ENCODE peak calls at places on chromosomes 16 and 17, in five cellular contexts. V is endothelial cell, L is omental fat pad, N is stomach, U is MCF 10A. B is an unnamed sample.

GRCh38 chr17:27384721-27385120 is 71.5 kb upstream of the KSR1 start:
- DNase-seq in L (no peak), N (no peak), U (no peak), V (no peak), B (no peak)

GRCh38 chr16:11651796-11652195 is 16.5 kb upstream of the SNN start:
- DNase-seq in U (peak; percentile 56), L (no peak), V (no peak), N (no peak), B (no peak)

GRCh38 chr17:64091116-64091515 is 38.8 kb downstream of the ERN1 start:
- DNase-seq in U (no peak), N (no peak), V (no peak), L (no peak), B (no peak)

GRCh38 chr16:48318630-48319029 is 66.6 kb downstream of the SIAH1 start:
- DNase-seq in N (no peak), L (no peak), V (peak; percentile 43), U (no peak), B (no peak)

GRCh38 chr16:10964039-10964890 is 19.9 kb downstream of the CLEC16A start:
- DNase-seq in U (peak; percentile 79), L (peak; percentile 67), N (peak; percentile 87), V (peak; percentile 88), B (no peak)

GRCh38 chr16:87688876-87689815 is 76.6 kb downstream of the KLHDC4 start:
- DNase-seq in V (no peak), U (no peak), N (no peak), L (no peak), B (no peak)

GRCh38 chr16:287981-288920 is 5.3 kb downstream of the PDIA2 start:
- DNase-seq in U (no peak), V (no peak), L (no peak), N (no peak), B (no peak)

GRCh38 chr16:54400261-54400660 is 113.7 kb upstream of the IRX3 start:
- DNase-seq in U (no peak), N (no peak), L (no peak), V (no peak), B (no peak)

GRCh38 chr17:8629371-8630226 is 926 bp downstream of the MYH10 start:
- DNase-seq in U (peak; percentile 42), V (peak; percentile 47), N (no peak), L (no peak), B (no peak)

GRCh38 chr16:85387171-85387507 is 226.0 kb upstream of the GSE1 start:
- DNase-seq in U (no peak), L (no peak), V (no peak), N (no peak), B (no peak)

GRCh38 chr17:40559016-40559853 is 6.0 kb downstream of the CCR7 start:
- DNase-seq in U (no peak), V (no peak), L (no peak), N (peak; percentile 5), B (peak; percentile 83)

GRCh38 chr16:19843371-19843770 is 41.3 kb downstream of the GPRC5B start:
- DNase-seq in U (no peak), V (no peak), N (no peak), L (no peak), B (no peak)

GRCh38 chr16:23974223-23974622 is 138.4 kb downstream of the PRKCB start:
- DNase-seq in U (peak; percentile 35), L (no peak), N (no peak), V (peak; percentile 27), B (no peak)

GRCh38 chr17:2090804-2091534 is 36.1 kb downstream of the HIC1 start:
- DNase-seq in L (no peak), U (peak; percentile 54), N (no peak), V (peak; percentile 65), B (no peak)

GRCh38 chr17:28954886-28955285 is 3.6 kb upstream of the PHF12 start:
- DNase-seq in V (no peak), N (no peak), L (no peak), U (no peak), B (no peak)

GRCh38 chr16:20889625-20890275 is 10.4 kb downstream of the DCUN1D3 start:
- DNase-seq in N (no peak), U (no peak), L (no peak), V (no peak), B (no peak)

GRCh38 chr16:83907926-83908325 is 9.0 kb downstream of the MLYCD start:
- DNase-seq in N (no peak), V (no peak), L (no peak), U (no peak), B (no peak)

GRCh38 chr17:33753452-33753851 is 460.4 kb upstream of the ASIC2 start:
- DNase-seq in L (no peak), V (no peak), U (no peak), N (no peak), B (no peak)

GRCh38 chr16:86740817-86741799 is 162.8 kb downstream of the FOXL1 start:
- DNase-seq in V (peak; percentile 62), N (no peak), U (peak; percentile 27), L (no peak), B (no peak)

GRCh38 chr17:82949984-82950383 is 110.2 kb upstream of the ZNF750 start:
- DNase-seq in U (no peak), N (no peak), V (no peak), L (no peak), B (no peak)

GRCh38 chr16:83928341-83929055 is 24.5 kb upstream of the OSGIN1 start:
- DNase-seq in V (no peak), N (no peak), L (no peak), U (peak; percentile 73), B (no peak)

GRCh38 chr17:36921131-36921851 is 16.0 kb upstream of the LHX1 start:
- DNase-seq in N (peak; percentile 43), U (peak; percentile 95), V (no peak), L (no peak), B (no peak)

GRCh38 chr16:4500283-4500682 is 24.1 kb downstream of the HMOX2 start:
- DNase-seq in N (peak; percentile 47), V (no peak), L (no peak), U (peak; percentile 66), B (no peak)

GRCh38 chr17:81484195-81484979 is 28.2 kb downstream of the ACTG1 start:
- DNase-seq in V (peak; percentile 93), L (peak; percentile 72), N (peak; percentile 93), U (peak; percentile 70), B (peak; percentile 93)
- TF ChIP-seq CTCF in V (peak; percentile 99), L (no peak), N (no peak), U (peak; percentile 98), B (peak; percentile 100)

DNA sequence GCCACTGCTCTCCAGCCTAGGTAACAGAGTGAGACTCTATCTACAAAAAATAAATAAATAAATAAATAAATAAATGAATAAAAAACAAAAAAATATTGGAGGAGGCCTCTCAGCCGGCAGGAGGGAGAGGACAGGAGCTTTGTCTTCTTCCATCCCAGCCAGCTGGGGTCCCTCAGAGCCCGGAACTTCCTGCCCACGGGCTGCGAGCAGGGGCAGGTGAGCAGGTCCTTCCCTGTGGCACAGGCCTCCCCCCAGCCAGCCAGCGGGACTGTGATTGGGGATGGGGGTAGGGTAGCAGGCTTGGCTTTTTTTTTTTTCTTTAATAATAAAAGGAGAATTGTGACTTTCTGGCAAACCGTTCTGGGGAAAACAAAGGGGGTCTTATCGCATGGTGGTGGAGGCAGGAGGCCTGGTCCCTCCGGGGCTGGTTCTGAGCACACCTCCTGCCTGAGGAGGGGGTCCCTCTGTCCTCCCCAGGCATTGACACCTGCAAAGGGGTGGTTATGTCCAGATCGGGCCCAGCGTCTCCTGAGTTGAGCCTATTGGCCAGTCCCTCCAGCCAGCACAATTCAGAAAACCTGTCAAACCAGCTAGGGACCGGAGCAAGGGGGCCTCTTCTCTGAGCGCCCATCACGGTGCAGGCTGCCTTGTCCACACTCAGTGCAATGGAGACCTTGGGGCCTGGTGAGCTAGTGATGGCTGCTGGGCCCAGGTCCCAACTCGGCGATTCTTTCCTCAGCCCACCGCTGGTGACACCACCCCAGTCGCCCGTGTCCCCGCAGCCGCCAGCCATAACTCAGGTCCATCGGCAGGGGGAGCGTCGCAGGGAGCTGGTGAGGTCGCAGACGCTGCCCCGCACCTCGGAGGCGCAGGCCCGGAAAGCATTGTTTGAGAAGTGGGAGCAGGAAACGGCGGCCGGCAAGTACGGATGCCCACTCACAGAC is 10.3 kb downstream of the SMTNL2 start:
- DNase-seq in U (no peak), V (peak; percentile 69), N (peak; percentile 67), L (no peak), B (no peak)
- TF ChIP-seq CTCF in U (no peak), V (peak; percentile 48), N (no peak), L (no peak), B (no peak)

DNA sequence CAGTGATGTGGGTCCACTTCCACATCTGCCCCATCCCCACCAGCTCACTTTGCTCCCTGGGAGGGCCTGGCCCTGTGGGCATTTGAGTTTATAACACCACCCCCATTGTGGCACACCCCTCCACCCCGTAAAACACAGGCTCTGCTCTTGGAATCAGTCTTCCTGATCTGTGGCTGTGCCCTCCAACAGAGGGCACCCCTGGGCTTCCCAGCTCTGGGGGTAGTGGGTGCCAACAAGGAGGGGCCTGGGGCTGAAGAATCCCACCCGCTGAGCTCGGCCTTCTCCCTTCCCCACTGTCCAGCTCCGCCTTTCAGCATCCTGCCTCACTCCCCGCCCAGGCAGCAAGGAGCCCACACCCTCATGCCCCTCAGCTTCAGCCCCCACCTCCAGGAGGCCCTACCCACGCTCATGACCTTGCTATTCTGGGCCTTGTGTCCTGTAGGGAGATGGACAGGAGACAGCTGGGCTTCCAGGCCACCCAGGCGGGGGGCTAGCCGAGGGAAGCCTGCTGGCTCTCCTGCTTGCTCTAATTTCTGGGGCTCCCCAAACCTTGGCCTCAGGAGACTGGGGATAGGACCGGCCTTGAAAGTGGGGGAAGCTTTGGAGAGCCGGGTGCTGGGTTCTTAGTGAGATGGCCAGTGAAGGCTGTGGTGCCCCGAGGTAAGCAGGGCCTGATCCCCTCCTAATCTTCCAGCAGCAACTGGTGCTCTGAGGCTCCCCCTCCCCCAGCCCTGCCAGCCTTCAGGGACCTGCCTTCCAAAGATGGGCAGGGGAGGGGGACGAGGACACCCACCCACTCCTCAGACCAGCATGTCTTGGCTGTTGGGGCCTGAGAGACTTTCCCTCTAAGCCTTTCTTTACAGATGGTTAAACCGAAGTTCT is 2.9 kb upstream of the ATP2A1 start:
- DNase-seq in N (no peak), V (no peak), L (no peak), U (no peak), B (no peak)
- TF ChIP-seq CTCF in N (no peak), V (no peak), L (no peak), U (no peak), B (no peak)

DNA sequence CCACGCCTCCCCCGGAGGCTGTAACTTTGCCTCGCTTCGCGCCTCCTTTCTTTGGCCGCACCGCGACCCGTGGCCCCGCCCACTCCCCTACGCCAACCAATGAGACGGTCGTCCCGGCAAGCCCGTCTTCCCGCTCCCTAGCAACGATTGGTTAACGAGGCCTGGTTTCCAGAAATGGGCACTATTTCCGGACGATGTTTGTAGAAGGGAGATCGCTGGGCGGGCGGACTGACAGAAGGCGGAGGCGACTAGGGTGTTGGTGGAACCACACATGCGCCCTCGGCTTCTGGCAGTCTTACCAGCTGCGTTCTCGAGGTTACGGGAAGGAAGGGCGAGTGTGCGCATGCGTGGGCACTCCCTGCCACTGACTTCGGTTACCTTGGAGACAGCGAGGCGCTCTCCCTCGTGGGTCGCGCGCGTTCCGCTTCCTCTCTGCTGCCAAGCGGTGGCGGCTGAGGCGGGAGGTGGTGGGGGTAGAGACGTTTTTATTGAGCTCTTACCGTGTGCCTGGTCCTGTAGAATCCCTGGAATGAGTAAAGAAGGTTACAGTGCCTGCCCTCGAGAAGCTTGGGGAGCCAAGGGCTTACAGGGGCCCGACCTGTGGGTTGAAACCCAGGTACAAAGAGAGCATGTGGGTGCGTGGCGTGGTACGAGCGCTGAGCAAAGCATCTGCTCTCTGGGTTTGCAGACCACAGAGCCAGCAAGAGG is 447 bp upstream of the MAP3K14 start:
- DNase-seq in L (peak; percentile 98), U (peak; percentile 100), N (peak; percentile 100), V (peak; percentile 99), B (peak; percentile 100)
- TF ChIP-seq CTCF in L (no peak), U (no peak), N (no peak), V (no peak), B (no peak)

GRCh38 chr17:4986951-4987766 is at the start of gene CAMTA2:
- DNase-seq in V (peak; percentile 79), N (peak; percentile 91), U (peak; percentile 67), L (peak; percentile 76), B (peak; percentile 97)
- TF ChIP-seq CTCF in V (peak; percentile 82), N (no peak), U (peak; percentile 60), L (no peak), B (peak; percentile 83)